ENCODE peak calls at places on chromosomes 6 and 20, in four cellular contexts. G, T, S and W are unnamed samples.

GRCh38 chr20:46438156-46438750 is 31.8 kb upstream of the ELMO2 start:
- DNase-seq in S (no peak), G (peak; percentile 21), T (no peak), W (no peak)

GRCh38 chr6:137775720-137776119 is 91.3 kb upstream of the TNFAIP3 start:
- DNase-seq in T (no peak), G (peak; percentile 14), S (no peak), W (no peak)

GRCh38 chr6:162706236-162706635 is 21.3 kb downstream of the PRKN start:
- DNase-seq in S (no peak), G (peak; percentile 3), T (peak; percentile 78), W (no peak)

GRCh38 chr20:56995635-56996075 is 270.8 kb downstream of the BMP7 start:
- DNase-seq in G (no peak), T (no peak), S (no peak), W (no peak)

GRCh38 chr6:17015144-17015543 is 86.7 kb upstream of the STMND1 start:
- DNase-seq in S (no peak), T (no peak), G (peak; percentile 96), W (no peak)

GRCh38 chr20:59006864-59007757 is at the start of gene CTSZ:
- DNase-seq in T (peak; percentile 81), S (peak; percentile 69), G (peak; percentile 29), W (peak; percentile 94)

GRCh38 chr6:12827921-12828320 is 111.4 kb downstream of the PHACTR1 start:
- DNase-seq in S (no peak), T (no peak), G (no peak), W (no peak)

GRCh38 chr20:34058831-34059230 is 53.2 kb downstream of the EIF2S2 start:
- DNase-seq in G (no peak), S (no peak), T (no peak), W (no peak)

GRCh38 chr20:58225490-58226200 is 2.8 kb downstream of the ANKRD60 start:
- DNase-seq in T (no peak), S (no peak), G (no peak), W (no peak)

GRCh38 chr20:24194133-24194532 is 205.6 kb upstream of the GGTLC1 start:
- DNase-seq in G (no peak), S (no peak), T (no peak), W (no peak)

GRCh38 chr6:9204171-9204570 is 768.8 kb upstream of the SLC35B3 start:
- DNase-seq in S (no peak), T (no peak), G (peak; percentile 81), W (no peak)

GRCh38 chr6:98335594-98335993 is 498.8 kb upstream of the POU3F2 start:
- DNase-seq in S (no peak), G (no peak), T (no peak), W (no peak)

GRCh38 chr6:33160728-33161323 is 31.4 kb downstream of the COL11A2 start:
- DNase-seq in T (peak; percentile 40), G (peak; percentile 96), S (no peak), W (no peak)

GRCh38 chr20:13786143-13786828 is 1.5 kb downstream of the NDUFAF5 start:
- DNase-seq in G (no peak), T (no peak), S (no peak), W (no peak)

GRCh38 chr20:62350098-62350628 is 16.9 kb downstream of the LAMA5 start:
- DNase-seq in S (no peak), T (peak; percentile 8), G (peak; percentile 47), W (no peak)

GRCh38 chr6:50824505-50824904 is 5.8 kb downstream of the TFAP2B start:
- DNase-seq in T (no peak), G (no peak), S (no peak), W (no peak)
- TF ChIP-seq CTCF in T (no peak), G (no peak), S (no peak), W (no peak)

GRCh38 chr20:2109425-2110210 is 8.0 kb downstream of the STK35 start:
- DNase-seq in S (peak; percentile 45), T (peak; percentile 67), G (peak; percentile 21), W (no peak)
- H3K4me1 ChIP-seq in S (peaks cover 74% of the 10 kb centered on the region), T (peaks cover 91% of the 10 kb centered on the region), G (peaks cover 10% of the 10 kb centered on the region), W (peaks cover 51% of the 10 kb centered on the region)

GRCh38 chr6:93036835-93037234 is 382.5 kb downstream of the EPHA7 start:
- DNase-seq in G (peak; percentile 14), S (no peak), T (no peak), W (no peak)
- TF ChIP-seq CTCF in G (peak; percentile 68), S (no peak), T (no peak), W (peak; percentile 8)

GRCh38 chr20:25549172-25549865 is 36.0 kb downstream of the NINL start:
- DNase-seq in T (no peak), G (no peak), S (no peak), W (no peak)

GRCh38 chr20:25549866-25550477 is 35.4 kb downstream of the NINL start:
- DNase-seq in T (no peak), G (peak; percentile 67), S (no peak), W (no peak)

GRCh38 chr20:25553819-25554296 is 31.5 kb downstream of the NINL start:
- DNase-seq in G (peak; percentile 23), T (no peak), S (no peak), W (no peak)

GRCh38 chr20:25552977-25553376 is 32.4 kb downstream of the NINL start:
- DNase-seq in S (no peak), T (no peak), G (no peak), W (no peak)

GRCh38 chr20:25551413-25552210 is 33.7 kb downstream of the NINL start:
- DNase-seq in G (peak; percentile 18), T (no peak), S (no peak), W (no peak)
- H3K4me1 ChIP-seq in G (peaks cover 4% of the 10 kb centered on the region), T (no peaks in the 10 kb centered on the region), S (no peaks in the 10 kb centered on the region), W (peaks cover 11% of the 10 kb centered on the region)

GRCh38 chr20:49603209-49603627 is 35.3 kb upstream of the PTGIS start:
- DNase-seq in G (peak; percentile 56), S (no peak), T (no peak), W (no peak)
- TF ChIP-seq CTCF in G (peak; percentile 52), S (no peak), T (no peak), W (no peak)

DNA sequence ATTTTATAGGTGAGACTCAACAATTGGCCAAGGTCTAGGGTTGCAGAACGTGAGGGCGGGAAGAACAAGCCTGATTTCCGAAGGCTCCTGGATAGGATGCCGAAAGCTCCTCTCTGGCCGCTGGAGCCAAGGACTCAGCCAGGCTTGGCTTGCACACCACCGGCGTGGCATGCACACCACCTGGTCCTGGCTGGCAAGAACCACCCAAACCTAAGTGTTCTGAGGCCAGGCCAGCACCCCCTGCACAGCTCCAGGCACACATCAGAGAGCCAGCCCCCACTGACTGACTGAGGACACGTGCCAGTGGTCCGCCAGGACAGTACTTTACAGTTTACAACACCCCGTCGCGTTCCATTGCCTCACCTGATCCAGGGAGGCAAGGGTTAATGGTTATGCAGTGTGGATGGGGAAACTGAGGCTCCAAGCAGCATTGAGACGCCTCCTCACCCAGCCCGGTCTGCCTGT is 414 bp downstream of the TGM2 start:
- DNase-seq in S (no peak), G (no peak), T (no peak), W (no peak)
- H3K4me1 ChIP-seq in S (no peaks in the 10 kb centered on the region), G (peaks cover 40% of the 10 kb centered on the region), T (peaks cover 52% of the 10 kb centered on the region), W (peaks cover 19% of the 10 kb centered on the region)

DNA sequence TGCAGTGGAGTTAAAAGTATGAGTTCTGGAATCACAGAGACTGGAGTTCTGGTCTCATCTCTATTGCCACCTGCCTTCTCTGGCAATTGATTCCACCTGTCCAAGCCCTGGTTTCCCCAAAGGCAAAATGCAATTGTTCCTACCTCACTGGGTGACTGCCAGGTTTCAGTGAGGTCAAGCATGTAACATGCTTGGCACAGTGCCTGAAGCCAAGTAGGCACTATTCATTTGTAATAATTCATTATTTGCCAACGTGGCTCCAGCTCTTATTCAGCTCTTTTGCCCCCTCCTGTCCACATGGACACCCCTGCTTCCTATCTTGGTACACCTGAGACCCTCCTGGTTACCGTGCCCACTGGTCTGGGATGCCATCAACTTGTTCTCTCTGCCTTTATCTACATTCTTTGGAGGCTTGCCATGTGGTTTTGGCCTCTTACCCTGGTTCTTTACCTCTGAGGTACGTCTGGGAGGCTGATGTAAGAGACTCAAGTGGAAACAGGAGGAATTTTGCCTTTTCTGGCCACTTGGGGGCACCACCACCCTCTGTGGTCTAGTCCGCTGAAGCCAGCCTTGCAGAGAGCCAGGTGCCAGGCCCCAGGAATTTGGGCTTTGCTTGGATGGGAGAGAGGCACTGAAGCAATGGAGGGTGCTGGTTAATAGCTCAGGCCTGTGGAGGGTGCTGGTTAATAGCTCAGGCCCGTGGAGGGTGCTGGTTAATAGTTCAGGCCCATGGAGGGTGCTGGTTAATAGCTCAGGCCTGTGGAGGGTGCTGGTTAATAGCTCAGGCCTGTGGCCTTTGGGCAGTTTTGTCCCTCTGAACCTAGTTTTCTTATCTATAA is 1.7 kb downstream of the KCNK15 start:
- DNase-seq in T (peak; percentile 61), G (peak; percentile 60), S (peak; percentile 65), W (no peak)
- TF ChIP-seq CTCF in T (peak; percentile 59), G (peak; percentile 77), S (peak; percentile 47), W (peak; percentile 7)